ENCODE peak calls at places on chromosomes 16 and 17, in nine cellular contexts. One of them, this sample, is unnamed. For H3K4me1 and H3K27me3, the result is how much of the 10 kb centered on the place peaks cover.

GRCh38 chr17:72812823-72813222 is 279.7 kb downstream of the SLC39A11 start:
- DNase-seq in MM.1S: no peak
- DNase-seq in IMR-90: peak
- DNase-seq in prostate gland: no peak
- DNase-seq in GM12878: no peak
- DNase-seq in transverse colon: no peak
- DNase-seq in CD4-positive, CD25-positive, alpha-beta regulatory T cell: no peak
- DNase-seq in GM23248: peak
- DNase-seq in cardiac muscle cell: peak
- DNase-seq in this sample: no peak

GRCh38 chr16:19213885-19214284 is 45.8 kb downstream of the SYT17 start:
- DNase-seq in MM.1S: no peak
- DNase-seq in IMR-90: no peak
- DNase-seq in prostate gland: no peak
- DNase-seq in GM12878: no peak
- DNase-seq in transverse colon: no peak
- DNase-seq in CD4-positive, CD25-positive, alpha-beta regulatory T cell: no peak
- DNase-seq in GM23248: no peak
- DNase-seq in cardiac muscle cell: no peak
- DNase-seq in this sample: no peak

GRCh38 chr17:5832886-5833285 is 237.3 kb upstream of the WSCD1 start:
- DNase-seq in MM.1S: no peak
- DNase-seq in IMR-90: peak
- DNase-seq in prostate gland: no peak
- DNase-seq in GM12878: no peak
- DNase-seq in transverse colon: no peak
- DNase-seq in CD4-positive, CD25-positive, alpha-beta regulatory T cell: no peak
- DNase-seq in GM23248: peak
- DNase-seq in cardiac muscle cell: peak
- DNase-seq in this sample: peak

GRCh38 chr17:53571342-53571741 is 251.4 kb upstream of the KIF2B start:
- DNase-seq in MM.1S: peak
- DNase-seq in IMR-90: no peak
- DNase-seq in prostate gland: no peak
- DNase-seq in GM12878: no peak
- DNase-seq in transverse colon: no peak
- DNase-seq in CD4-positive, CD25-positive, alpha-beta regulatory T cell: no peak
- DNase-seq in GM23248: peak
- DNase-seq in cardiac muscle cell: peak
- DNase-seq in this sample: no peak

GRCh38 chr16:9820481-9821246 is 361.6 kb downstream of the GRIN2A start:
- DNase-seq in MM.1S: no peak
- DNase-seq in IMR-90: no peak
- DNase-seq in prostate gland: no peak
- DNase-seq in GM12878: no peak
- DNase-seq in transverse colon: no peak
- DNase-seq in CD4-positive, CD25-positive, alpha-beta regulatory T cell: no peak
- DNase-seq in GM23248: no peak
- DNase-seq in cardiac muscle cell: no peak
- DNase-seq in this sample: no peak

GRCh38 chr17:57662021-57662420 is 83.1 kb downstream of the CCDC182 start:
- DNase-seq in MM.1S: no peak
- DNase-seq in IMR-90: no peak
- DNase-seq in prostate gland: no peak
- DNase-seq in GM12878: no peak
- DNase-seq in transverse colon: no peak
- DNase-seq in CD4-positive, CD25-positive, alpha-beta regulatory T cell: no peak
- DNase-seq in GM23248: no peak
- DNase-seq in cardiac muscle cell: no peak
- DNase-seq in this sample: no peak

GRCh38 chr16:59296888-59297287 is 562.8 kb upstream of the GOT2 start:
- DNase-seq in MM.1S: no peak
- DNase-seq in IMR-90: no peak
- DNase-seq in prostate gland: no peak
- DNase-seq in GM12878: no peak
- DNase-seq in transverse colon: no peak
- DNase-seq in CD4-positive, CD25-positive, alpha-beta regulatory T cell: no peak
- DNase-seq in GM23248: no peak
- DNase-seq in cardiac muscle cell: no peak
- DNase-seq in this sample: no peak

GRCh38 chr16:69143116-69143515 is 10.7 kb downstream of the UTP4 start:
- DNase-seq in MM.1S: no peak
- DNase-seq in IMR-90: no peak
- DNase-seq in prostate gland: no peak
- DNase-seq in GM12878: no peak
- DNase-seq in transverse colon: peak
- DNase-seq in CD4-positive, CD25-positive, alpha-beta regulatory T cell: no peak
- DNase-seq in GM23248: peak
- DNase-seq in cardiac muscle cell: no peak
- DNase-seq in this sample: no peak

GRCh38 chr17:17204635-17205231 is 1.4 kb downstream of the PLD6 start:
- DNase-seq in MM.1S: no peak
- DNase-seq in IMR-90: no peak
- DNase-seq in prostate gland: no peak
- DNase-seq in GM12878: no peak
- DNase-seq in transverse colon: no peak
- DNase-seq in CD4-positive, CD25-positive, alpha-beta regulatory T cell: no peak
- DNase-seq in GM23248: no peak
- DNase-seq in cardiac muscle cell: no peak
- DNase-seq in this sample: no peak

GRCh38 chr17:40312893-40313659 is 4.1 kb downstream of the RARA start:
- DNase-seq in MM.1S: no peak
- DNase-seq in IMR-90: no peak
- DNase-seq in prostate gland: no peak
- DNase-seq in GM12878: no peak
- DNase-seq in transverse colon: no peak
- DNase-seq in CD4-positive, CD25-positive, alpha-beta regulatory T cell: no peak
- DNase-seq in GM23248: no peak
- DNase-seq in cardiac muscle cell: no peak
- DNase-seq in this sample: no peak
- H3K4me1 ChIP-seq in MM.1S: half or more
- H3K4me1 ChIP-seq in IMR-90: half or more
- H3K4me1 ChIP-seq in prostate gland: under half
- H3K4me1 ChIP-seq in GM12878: half or more
- H3K4me1 ChIP-seq in transverse colon: half or more
- H3K4me1 ChIP-seq in CD4-positive, CD25-positive, alpha-beta regulatory T cell: half or more
- H3K4me1 ChIP-seq in GM23248: half or more
- H3K4me1 ChIP-seq in cardiac muscle cell: half or more
- H3K4me1 ChIP-seq in this sample: half or more

GRCh38 chr17:39625198-39625769 is 1.5 kb upstream of the PPP1R1B start:
- DNase-seq in MM.1S: no peak
- DNase-seq in IMR-90: no peak
- DNase-seq in prostate gland: no peak
- DNase-seq in GM12878: no peak
- DNase-seq in transverse colon: peak
- DNase-seq in CD4-positive, CD25-positive, alpha-beta regulatory T cell: no peak
- DNase-seq in GM23248: no peak
- DNase-seq in cardiac muscle cell: peak
- DNase-seq in this sample: no peak

GRCh38 chr17:39622380-39623006 is 4.3 kb upstream of the PPP1R1B start:
- DNase-seq in MM.1S: peak
- DNase-seq in IMR-90: no peak
- DNase-seq in prostate gland: no peak
- DNase-seq in GM12878: no peak
- DNase-seq in transverse colon: no peak
- DNase-seq in CD4-positive, CD25-positive, alpha-beta regulatory T cell: peak
- DNase-seq in GM23248: peak
- DNase-seq in cardiac muscle cell: no peak
- DNase-seq in this sample: peak

GRCh38 chr17:39624313-39624712 is 2.4 kb upstream of the PPP1R1B start:
- DNase-seq in MM.1S: no peak
- DNase-seq in IMR-90: no peak
- DNase-seq in prostate gland: no peak
- DNase-seq in GM12878: no peak
- DNase-seq in transverse colon: no peak
- DNase-seq in CD4-positive, CD25-positive, alpha-beta regulatory T cell: no peak
- DNase-seq in GM23248: no peak
- DNase-seq in cardiac muscle cell: no peak
- DNase-seq in this sample: no peak

GRCh38 chr17:39621523-39622379 is 5.0 kb upstream of the PPP1R1B start:
- DNase-seq in MM.1S: peak
- DNase-seq in IMR-90: peak
- DNase-seq in prostate gland: peak
- DNase-seq in GM12878: peak
- DNase-seq in transverse colon: peak
- DNase-seq in CD4-positive, CD25-positive, alpha-beta regulatory T cell: peak
- DNase-seq in GM23248: peak
- DNase-seq in cardiac muscle cell: peak
- DNase-seq in this sample: peak

DNA sequence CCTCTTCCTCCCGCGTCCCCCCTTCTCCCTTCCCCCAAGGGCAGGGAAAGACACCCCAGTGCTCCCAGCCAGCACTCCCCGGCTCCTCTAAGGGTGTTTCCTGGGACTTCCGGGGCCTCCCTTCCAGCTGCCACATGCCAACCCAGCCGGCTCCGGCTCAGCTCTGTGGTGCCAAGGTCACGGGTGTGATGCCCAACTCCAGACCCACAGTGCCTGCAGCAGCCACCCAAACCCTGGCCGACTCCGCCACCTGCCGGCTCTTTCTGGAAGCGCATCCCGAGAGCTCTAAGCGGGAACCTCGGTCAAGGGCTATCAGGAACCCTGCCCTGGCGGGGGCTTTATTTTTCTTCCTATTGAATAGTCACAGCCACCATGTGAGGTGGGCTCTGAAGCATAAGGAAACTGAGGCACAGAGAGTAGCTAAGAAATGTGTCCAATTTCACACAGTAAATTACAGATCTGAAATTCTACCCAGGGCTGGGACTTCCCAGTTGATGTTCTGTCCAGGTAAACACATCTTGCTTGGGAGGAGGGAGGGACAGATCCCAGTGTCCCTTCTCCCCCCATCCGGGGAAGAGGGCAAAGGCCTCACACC is 3.3 kb upstream of the PPP1R1B start:
- DNase-seq in MM.1S: peak
- DNase-seq in IMR-90: peak
- DNase-seq in prostate gland: peak
- DNase-seq in GM12878: no peak
- DNase-seq in transverse colon: peak
- DNase-seq in CD4-positive, CD25-positive, alpha-beta regulatory T cell: peak
- DNase-seq in GM23248: peak
- DNase-seq in cardiac muscle cell: peak
- DNase-seq in this sample: peak
- H3K27me3 ChIP-seq in MM.1S: under half
- H3K27me3 ChIP-seq in IMR-90: half or more
- H3K27me3 ChIP-seq in prostate gland: under half
- H3K27me3 ChIP-seq in GM12878: under half
- H3K27me3 ChIP-seq in transverse colon: under half
- H3K27me3 ChIP-seq in CD4-positive, CD25-positive, alpha-beta regulatory T cell: under half
- H3K27me3 ChIP-seq in GM23248: under half
- H3K27me3 ChIP-seq in cardiac muscle cell: half or more
- H3K27me3 ChIP-seq in this sample: under half

GRCh38 chr17:56475121-56475520 is 118.4 kb upstream of the NOG start:
- DNase-seq in MM.1S: no peak
- DNase-seq in IMR-90: no peak
- DNase-seq in prostate gland: no peak
- DNase-seq in GM12878: no peak
- DNase-seq in transverse colon: no peak
- DNase-seq in CD4-positive, CD25-positive, alpha-beta regulatory T cell: no peak
- DNase-seq in GM23248: no peak
- DNase-seq in cardiac muscle cell: no peak
- DNase-seq in this sample: no peak

GRCh38 chr17:56468840-56469239 is 124.7 kb upstream of the NOG start:
- DNase-seq in MM.1S: no peak
- DNase-seq in IMR-90: no peak
- DNase-seq in prostate gland: no peak
- DNase-seq in GM12878: no peak
- DNase-seq in transverse colon: no peak
- DNase-seq in CD4-positive, CD25-positive, alpha-beta regulatory T cell: no peak
- DNase-seq in GM23248: no peak
- DNase-seq in cardiac muscle cell: no peak
- DNase-seq in this sample: no peak

GRCh38 chr17:56471661-56472060 is 121.8 kb upstream of the NOG start:
- DNase-seq in MM.1S: no peak
- DNase-seq in IMR-90: peak
- DNase-seq in prostate gland: no peak
- DNase-seq in GM12878: no peak
- DNase-seq in transverse colon: no peak
- DNase-seq in CD4-positive, CD25-positive, alpha-beta regulatory T cell: no peak
- DNase-seq in GM23248: no peak
- DNase-seq in cardiac muscle cell: no peak
- DNase-seq in this sample: no peak
- H3K4me3 ChIP-seq in MM.1S: no peak
- H3K4me3 ChIP-seq in IMR-90: no peak
- H3K4me3 ChIP-seq in prostate gland: no peak
- H3K4me3 ChIP-seq in GM12878: no peak
- H3K4me3 ChIP-seq in transverse colon: no peak
- H3K4me3 ChIP-seq in CD4-positive, CD25-positive, alpha-beta regulatory T cell: no peak
- H3K4me3 ChIP-seq in GM23248: no peak
- H3K4me3 ChIP-seq in cardiac muscle cell: no peak
- H3K4me3 ChIP-seq in this sample: no peak

GRCh38 chr16:66359012-66359411 is 7.5 kb upstream of the CDH5 start:
- DNase-seq in MM.1S: no peak
- DNase-seq in IMR-90: peak
- DNase-seq in prostate gland: no peak
- DNase-seq in GM12878: no peak
- DNase-seq in transverse colon: no peak
- DNase-seq in CD4-positive, CD25-positive, alpha-beta regulatory T cell: no peak
- DNase-seq in GM23248: peak
- DNase-seq in cardiac muscle cell: peak
- DNase-seq in this sample: no peak

GRCh38 chr16:66363196-66363777 is 3.2 kb upstream of the CDH5 start:
- DNase-seq in MM.1S: no peak
- DNase-seq in IMR-90: no peak
- DNase-seq in prostate gland: no peak
- DNase-seq in GM12878: no peak
- DNase-seq in transverse colon: no peak
- DNase-seq in CD4-positive, CD25-positive, alpha-beta regulatory T cell: no peak
- DNase-seq in GM23248: no peak
- DNase-seq in cardiac muscle cell: no peak
- DNase-seq in this sample: no peak

GRCh38 chr16:66360624-66361324 is 5.7 kb upstream of the CDH5 start:
- DNase-seq in MM.1S: peak
- DNase-seq in IMR-90: no peak
- DNase-seq in prostate gland: no peak
- DNase-seq in GM12878: no peak
- DNase-seq in transverse colon: no peak
- DNase-seq in CD4-positive, CD25-positive, alpha-beta regulatory T cell: no peak
- DNase-seq in GM23248: no peak
- DNase-seq in cardiac muscle cell: no peak
- DNase-seq in this sample: no peak

GRCh38 chr16:66359811-66360608 is 6.5 kb upstream of the CDH5 start:
- DNase-seq in MM.1S: no peak
- DNase-seq in IMR-90: no peak
- DNase-seq in prostate gland: no peak
- DNase-seq in GM12878: no peak
- DNase-seq in transverse colon: no peak
- DNase-seq in CD4-positive, CD25-positive, alpha-beta regulatory T cell: no peak
- DNase-seq in GM23248: no peak
- DNase-seq in cardiac muscle cell: peak
- DNase-seq in this sample: no peak

DNA sequence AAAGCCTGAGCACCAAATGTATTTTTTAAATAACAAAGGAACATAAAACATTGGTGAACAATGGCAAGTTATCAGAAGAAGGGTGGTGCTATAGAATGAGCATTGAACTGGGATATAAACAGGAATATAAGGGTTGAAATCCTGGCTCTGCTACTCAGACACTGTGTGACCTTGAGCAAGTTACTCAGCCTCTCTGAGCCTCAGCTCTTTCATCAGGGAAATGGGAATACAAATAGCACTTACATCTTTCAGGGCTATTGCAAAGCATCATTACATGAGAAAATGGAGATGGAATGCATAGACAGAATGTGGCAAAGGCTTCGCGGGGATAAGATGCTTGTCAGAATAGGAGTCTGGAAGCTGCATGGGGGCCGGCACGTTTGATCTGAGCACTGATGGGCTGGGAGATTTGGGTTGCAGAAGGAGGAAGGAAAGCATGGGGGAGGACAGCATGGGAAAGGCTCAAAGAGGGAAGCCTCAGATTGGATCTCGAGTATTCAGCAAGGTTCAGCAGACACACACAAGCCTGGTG is 4.8 kb upstream of the CDH5 start:
- DNase-seq in MM.1S: no peak
- DNase-seq in IMR-90: no peak
- DNase-seq in prostate gland: no peak
- DNase-seq in GM12878: no peak
- DNase-seq in transverse colon: no peak
- DNase-seq in CD4-positive, CD25-positive, alpha-beta regulatory T cell: no peak
- DNase-seq in GM23248: no peak
- DNase-seq in cardiac muscle cell: no peak
- DNase-seq in this sample: no peak
- H3K4me1 ChIP-seq in MM.1S: under half
- H3K4me1 ChIP-seq in IMR-90: under half
- H3K4me1 ChIP-seq in prostate gland: under half
- H3K4me1 ChIP-seq in GM12878: under half
- H3K4me1 ChIP-seq in transverse colon: under half
- H3K4me1 ChIP-seq in CD4-positive, CD25-positive, alpha-beta regulatory T cell: under half
- H3K4me1 ChIP-seq in GM23248: under half
- H3K4me1 ChIP-seq in cardiac muscle cell: under half
- H3K4me1 ChIP-seq in this sample: under half